ENCODE peak calls at places on chromosome 20, in nine cellular contexts. K is endothelial cell of umbilical vein, F is Calu3, S is A549, P is hepatocyte, U is adrenal gland, R is fibroblast of mammary gland, Z is GM12865, J is colonic mucosa. X is an unnamed sample.
A peak's percentile ranks its signal among the peaks of the same experiment; 100 is the strongest.

GRCh38 chr20:9087531-9088217 is 18.8 kb downstream of the PLCB4 start:
- DNase-seq in F (no peak), S (no peak), K (no peak), P (no peak), J (no peak), U (no peak), Z (no peak), R (no peak), X (no peak)

GRCh38 chr20:18361678-18362077 is 73.4 kb downstream of the ZNF133 start:
- DNase-seq in P (no peak), F (no peak), J (no peak), K (no peak), U (no peak), S (no peak), R (no peak), Z (no peak), X (no peak)

GRCh38 chr20:24658920-24659660 is 189.7 kb downstream of the SYNDIG1 start:
- DNase-seq in P (no peak), R (no peak), Z (no peak), U (no peak), J (no peak), S (no peak), K (no peak), F (no peak), X (no peak)

GRCh38 chr20:36394340-36394965 is 88.3 kb downstream of the DLGAP4 start:
- DNase-seq in U (no peak), K (no peak), P (no peak), F (no peak), S (no peak), J (no peak), R (peak; percentile 12), Z (no peak), X (no peak)

GRCh38 chr20:23393999-23394775 is 27.1 kb downstream of the NAPB start:
- DNase-seq in U (no peak), K (no peak), F (no peak), S (no peak), J (no peak), Z (no peak), R (no peak), P (no peak), X (no peak)

GRCh38 chr20:31363295-31363694 is 5.1 kb upstream of the DEFB118 start:
- DNase-seq in K (no peak), J (no peak), U (no peak), Z (no peak), R (no peak), F (no peak), S (no peak), P (no peak), X (no peak)

GRCh38 chr20:38143646-38144554 is 21.2 kb downstream of the TGM2 start:
- DNase-seq in K (peak; percentile 96), J (peak; percentile 88), Z (no peak), F (peak; percentile 90), S (peak; percentile 63), P (peak; percentile 87), U (peak; percentile 89), R (peak; percentile 91), X (no peak)

GRCh38 chr20:35040646-35041045 is 52.0 kb downstream of the TRPC4AP start:
- DNase-seq in U (no peak), P (no peak), F (no peak), Z (no peak), S (no peak), J (no peak), K (no peak), R (no peak), X (no peak)

GRCh38 chr20:37902504-37903313 is at the start of gene VSTM2L:
- DNase-seq in Z (peak; percentile 44), F (peak; percentile 55), R (peak; percentile 69), P (peak; percentile 65), S (peak; percentile 77), U (peak; percentile 58), K (no peak), J (no peak), X (no peak)

GRCh38 chr20:37690626-37691369 is 3.0 kb upstream of the CTNNBL1 start:
- DNase-seq in F (no peak), P (no peak), R (no peak), K (no peak), U (no peak), S (no peak), J (no peak), Z (no peak), X (no peak)

GRCh38 chr20:37347891-37348642 is 2.1 kb downstream of the SRC start:
- DNase-seq in S (no peak), K (no peak), R (no peak), F (no peak), Z (no peak), J (no peak), P (peak; percentile 54), U (peak; percentile 43), X (peak; percentile 40)

GRCh38 chr20:35463455-35464300 is 8.3 kb downstream of the CEP250 start:
- DNase-seq in J (peak; percentile 71), Z (peak; percentile 75), U (peak; percentile 67), P (peak; percentile 84), S (peak; percentile 74), F (peak; percentile 78), K (peak; percentile 79), R (peak; percentile 78), X (peak; percentile 68)

GRCh38 chr20:33444797-33445560 is 1.4 kb upstream of the SNTA1 start:
- DNase-seq in R (peak; percentile 22), F (peak; percentile 61), U (peak; percentile 36), S (no peak), Z (peak; percentile 40), K (no peak), P (peak; percentile 55), J (peak; percentile 32), X (peak; percentile 66)

GRCh38 chr20:40686434-40686882 is 2.6 kb downstream of the MAFB start:
- DNase-seq in R (no peak), J (no peak), F (no peak), K (peak; percentile 16), Z (no peak), U (no peak), P (no peak), S (no peak), X (no peak)

DNA sequence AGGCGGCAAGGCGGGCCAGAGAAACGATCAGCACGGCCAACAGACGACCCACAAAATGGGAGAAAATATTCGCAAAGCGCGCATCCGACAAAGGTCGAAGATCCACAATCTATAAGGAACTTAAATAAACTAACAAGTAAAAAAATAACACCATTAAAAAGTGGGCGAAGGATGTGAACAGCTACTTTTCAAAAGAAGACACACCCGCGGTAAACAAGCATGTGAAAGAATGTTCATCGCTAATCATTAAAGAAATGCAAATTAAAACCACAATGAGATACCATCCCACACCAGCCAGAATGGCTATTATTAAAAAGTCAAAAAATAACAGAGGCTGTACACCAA is 117.8 kb upstream of the SIRPA start:
- DNase-seq in U (no peak), R (no peak), K (no peak), F (no peak), P (no peak), J (no peak), Z (no peak), S (no peak), X (no peak)
- TF ChIP-seq CTCF in U (no peak), R (no peak), K (no peak), F (no peak), P (no peak), J (no peak), Z (no peak), S (no peak), X (peak; percentile 25)

GRCh38 chr20:15867899-15868298 is 705.3 kb downstream of the KIF16B start:
- DNase-seq in F (no peak), S (no peak), K (no peak), Z (no peak), J (no peak), R (no peak), U (no peak), P (no peak), X (no peak)
- TF ChIP-seq CTCF in F (no peak), S (no peak), K (no peak), Z (no peak), J (no peak), R (no peak), U (no peak), P (no peak), X (no peak)

GRCh38 chr20:48332555-48332954 is 495.2 kb downstream of the PREX1 start:
- DNase-seq in P (no peak), U (no peak), Z (no peak), R (no peak), F (no peak), S (no peak), J (no peak), K (no peak), X (no peak)

GRCh38 chr20:48329216-48329615 is 498.6 kb downstream of the PREX1 start:
- DNase-seq in Z (no peak), J (no peak), U (no peak), P (no peak), S (no peak), F (no peak), K (no peak), R (no peak), X (no peak)

GRCh38 chr20:48331518-48332286 is 496.1 kb downstream of the PREX1 start:
- DNase-seq in J (no peak), K (no peak), R (no peak), Z (no peak), U (no peak), P (no peak), F (no peak), S (no peak), X (no peak)

GRCh38 chr20:48326868-48327267 is 500.9 kb downstream of the PREX1 start:
- DNase-seq in K (no peak), F (no peak), R (no peak), S (no peak), J (no peak), U (peak; percentile 72), P (no peak), Z (no peak), X (no peak)

GRCh38 chr20:48329676-48330644 is 497.8 kb downstream of the PREX1 start:
- DNase-seq in J (no peak), R (peak; percentile 22), P (no peak), F (peak; percentile 67), K (peak; percentile 38), Z (peak; percentile 29), U (no peak), S (peak; percentile 39), X (peak; percentile 10)
- TF ChIP-seq CTCF in J (no peak), R (peak; percentile 13), P (peak; percentile 10), F (peak; percentile 58), K (peak; percentile 47), Z (peak; percentile 36), U (no peak), S (peak; percentile 25), X (no peak)

GRCh38 chr20:57387945-57388351 is 3.2 kb upstream of the RBM38 start:
- DNase-seq in P (no peak), Z (no peak), R (no peak), S (no peak), F (no peak), J (no peak), U (no peak), K (no peak), X (no peak)

GRCh38 chr20:57387463-57387862 is 3.7 kb upstream of the RBM38 start:
- DNase-seq in F (no peak), S (no peak), K (no peak), U (no peak), P (no peak), J (no peak), R (no peak), Z (no peak), X (no peak)

GRCh38 chr20:57389695-57390603 is 1.2 kb upstream of the RBM38 start:
- DNase-seq in U (peak; percentile 34), Z (peak; percentile 83), F (no peak), S (no peak), K (peak; percentile 43), J (no peak), R (no peak), P (no peak), X (peak; percentile 75)

GRCh38 chr20:57390604-57391438 is at the start of gene RBM38:
- DNase-seq in Z (peak; percentile 89), P (peak; percentile 91), J (peak; percentile 74), U (peak; percentile 56), R (peak; percentile 44), F (peak; percentile 86), K (peak; percentile 56), S (peak; percentile 66), X (peak; percentile 82)

GRCh38 chr20:57388953-57389694 is 2.1 kb upstream of the RBM38 start:
- DNase-seq in Z (peak; percentile 86), U (peak; percentile 84), P (peak; percentile 92), K (peak; percentile 45), S (no peak), F (peak; percentile 92), R (peak; percentile 37), J (peak; percentile 85), X (peak; percentile 74)
- TF ChIP-seq CTCF in Z (peak; percentile 47), U (no peak), P (peak; percentile 26), K (peak; percentile 15), S (peak; percentile 6), F (peak; percentile 28), R (peak; percentile 5), J (no peak), X (peak; percentile 35)